ENCODE peak calls at places on chromosomes 16 and 17, in ten cellular contexts. S, F, R, C, N, Q, W, X, A and P are unnamed samples.

GRCh38 chr17:5500247-5500803 is 14.0 kb downstream of the MIS12 start:
- DNase-seq in A (peak), N (no peak), F (no peak), C (no peak), S (no peak), R (no peak), W (no peak), X (no peak), Q (no peak), P (no peak)

GRCh38 chr17:77356109-77356689 is 215.4 kb downstream of the SEC14L1 start:
- DNase-seq in F (no peak), R (no peak), S (peak), N (no peak), X (peak), A (peak), Q (no peak), C (no peak), W (no peak), P (no peak)

GRCh38 chr17:70313450-70313849 is 144.1 kb downstream of the KCNJ2 start:
- DNase-seq in S (no peak), Q (no peak), W (peak), X (no peak), A (no peak), N (no peak), C (no peak), F (no peak), R (no peak), P (no peak)

GRCh38 chr17:38861399-38861843 is 7.9 kb upstream of the RPL23 start:
- DNase-seq in Q (no peak), N (no peak), R (no peak), X (peak), S (no peak), A (no peak), F (no peak), W (no peak), C (no peak), P (no peak)

GRCh38 chr16:82329504-82330192 is 159.6 kb upstream of the MPHOSPH6 start:
- DNase-seq in R (no peak), S (peak), A (no peak), W (no peak), N (no peak), X (peak), C (no peak), Q (no peak), F (no peak), P (no peak)

GRCh38 chr16:68155425-68155824 is 70.3 kb downstream of the NFATC3 start:
- DNase-seq in F (no peak), X (no peak), S (no peak), Q (no peak), A (no peak), W (no peak), R (no peak), C (no peak), N (no peak), P (no peak)

GRCh38 chr17:80892900-80893603 is 98.6 kb upstream of the CHMP6 start:
- DNase-seq in W (peak), C (peak), A (no peak), Q (no peak), X (no peak), S (no peak), N (no peak), R (peak), F (no peak), P (no peak)

GRCh38 chr17:56125830-56126819 is 27.1 kb upstream of the ANKFN1 start:
- DNase-seq in R (no peak), Q (no peak), N (no peak), C (peak), A (peak), F (no peak), S (no peak), X (peak), W (peak), P (peak)

GRCh38 chr16:49183911-49184310 is 97.7 kb downstream of the CBLN1 start:
- DNase-seq in A (peak), C (no peak), X (peak), W (no peak), R (no peak), Q (no peak), F (peak), N (no peak), S (no peak), P (no peak)

GRCh38 chr16:89096768-89097527 is 3.3 kb downstream of the ACSF3 start:
- DNase-seq in F (no peak), R (peak), N (no peak), X (no peak), A (no peak), C (no peak), W (no peak), S (no peak), Q (no peak), P (no peak)